ENCODE peak calls at places on chromosomes 16 and 17, in five cellular contexts. A is ascending aorta, Q is A549, P is neural progenitor cell, W is RWPE2. E is an unnamed sample.

GRCh38 chr16:49661465-49662187 is 194.3 kb downstream of the ZNF423 start:
- DNase-seq in A (no peak), Q (no peak), P (no peak), W (no peak), E (no peak)

GRCh38 chr16:12706628-12707027 is 97.1 kb downstream of the CPPED1 start:
- DNase-seq in A (no peak), Q (no peak), P (no peak), W (no peak), E (no peak)

GRCh38 chr16:8572919-8573724 is 17.2 kb downstream of the TMEM114 start:
- DNase-seq in A (no peak), Q (peak; percentile 38), P (peak; percentile 68), W (no peak), E (no peak)

GRCh38 chr17:69967910-69968411 is 107.1 kb upstream of the KCNJ16 start:
- DNase-seq in A (no peak), Q (no peak), P (no peak), W (no peak), E (no peak)

GRCh38 chr17:71793550-71793949 is 327.3 kb upstream of the SOX9 start:
- DNase-seq in A (no peak), Q (no peak), P (no peak), W (no peak), E (no peak)

GRCh38 chr17:80942360-80943345 is 49.0 kb upstream of the CHMP6 start:
- DNase-seq in A (peak; percentile 68), Q (no peak), P (no peak), W (peak; percentile 54), E (peak; percentile 77)

GRCh38 chr17:59357219-59357699 is 25.8 kb downstream of the YPEL2 start:
- DNase-seq in A (no peak), Q (no peak), P (no peak), W (no peak), E (no peak)

GRCh38 chr17:42814633-42815399 is 9.3 kb downstream of the BECN1 start:
- DNase-seq in A (no peak), Q (no peak), P (no peak), W (no peak), E (no peak)

GRCh38 chr16:49581630-49582298 is 208.2 kb downstream of the C16orf78 start:
- DNase-seq in A (no peak), Q (no peak), P (no peak), W (no peak), E (no peak)

GRCh38 chr17:51260960-51261958 is 913 bp downstream of the UTP18 start:
- DNase-seq in A (no peak), Q (peak; percentile 58), P (peak; percentile 3), W (peak; percentile 68), E (no peak)

GRCh38 chr16:58636474-58636873 is 6.8 kb upstream of the CNOT1 start:
- DNase-seq in A (no peak), Q (no peak), P (no peak), W (no peak), E (no peak)

GRCh38 chr17:83116311-83116771 is 36.9 kb downstream of the METRNL start:
- DNase-seq in A (no peak), Q (no peak), P (no peak), W (no peak), E (no peak)

GRCh38 chr16:75004460-75004859 is 5.6 kb downstream of the ZNRF1 start:
- DNase-seq in A (no peak), Q (no peak), P (no peak), W (no peak), E (no peak)

GRCh38 chr16:75003931-75004330 is 5.1 kb downstream of the ZNRF1 start:
- DNase-seq in A (no peak), Q (no peak), P (no peak), W (no peak), E (no peak)

GRCh38 chr16:75010427-75010826 is 11.6 kb downstream of the ZNRF1 start:
- DNase-seq in A (no peak), Q (no peak), P (no peak), W (no peak), E (no peak)

GRCh38 chr16:75005697-75006096 is 6.9 kb downstream of the ZNRF1 start:
- DNase-seq in A (no peak), Q (no peak), P (no peak), W (no peak), E (no peak)

GRCh38 chr16:75007443-75007842 is 8.6 kb downstream of the ZNRF1 start:
- DNase-seq in A (no peak), Q (no peak), P (no peak), W (no peak), E (no peak)
- H3K4me1 ChIP-seq in A (peaks cover 4% of the 10 kb centered on the region), Q (peaks cover 14% of the 10 kb centered on the region), P (no peaks in the 10 kb centered on the region), W (peaks cover 23% of the 10 kb centered on the region), E (peaks cover 13% of the 10 kb centered on the region)

DNA sequence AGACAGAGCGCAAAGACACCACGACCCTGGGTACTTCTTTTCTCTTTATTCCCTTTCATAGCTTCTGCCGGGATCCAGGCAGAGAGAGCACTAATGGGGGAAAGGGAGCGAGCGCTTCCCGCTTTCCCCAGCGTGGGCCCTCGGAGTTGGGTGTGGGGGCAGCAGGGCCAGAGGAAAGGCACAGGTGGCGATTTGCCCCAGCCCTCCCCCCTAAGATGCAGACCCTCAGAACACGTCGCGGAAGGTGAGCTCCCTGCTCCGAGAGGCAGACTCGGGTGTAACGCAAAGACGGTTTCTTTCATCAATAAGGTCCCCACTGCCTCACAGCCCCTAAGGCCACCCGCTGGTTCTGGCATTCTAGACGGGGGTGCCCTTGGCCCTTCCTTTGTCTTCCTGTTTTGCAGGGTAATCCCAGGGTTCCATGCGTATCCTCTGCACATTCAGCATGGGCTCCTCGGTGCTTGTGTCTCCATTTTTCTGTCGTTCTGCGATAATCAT is 570 bp upstream of the NME3 start:
- DNase-seq in A (no peak), Q (no peak), P (peak; percentile 35), W (no peak), E (no peak)
- H3K4me3 ChIP-seq in A (peak overlapping the region; percentile 99), Q (peak overlapping the region; percentile 85), P (peak overlapping the region; percentile 83), W (peak overlapping the region; percentile 83), E (peak overlapping the region; percentile 95)

GRCh38 chr16:69833791-69834282 is 71.7 kb downstream of the WWP2 start:
- DNase-seq in A (no peak), Q (no peak), P (peak; percentile 15), W (no peak), E (no peak)
- H3K4me1 ChIP-seq in A (no peaks in the 10 kb centered on the region), Q (peaks cover 39% of the 10 kb centered on the region), P (peaks cover 18% of the 10 kb centered on the region), W (peaks cover 6% of the 10 kb centered on the region), E (peaks cover 14% of the 10 kb centered on the region)

GRCh38 chr17:16972346-16972745 is 428 bp upstream of the TNFRSF13B start:
- DNase-seq in A (no peak), Q (no peak), P (no peak), W (no peak), E (no peak)

GRCh38 chr17:16973760-16974540 is 2.0 kb upstream of the TNFRSF13B start:
- DNase-seq in A (no peak), Q (no peak), P (no peak), W (no peak), E (no peak)

GRCh38 chr17:16968786-16969185 is 3.1 kb downstream of the TNFRSF13B start:
- DNase-seq in A (no peak), Q (no peak), P (no peak), W (no peak), E (no peak)

GRCh38 chr17:16971458-16972338 is at the start of gene TNFRSF13B:
- DNase-seq in A (no peak), Q (no peak), P (no peak), W (no peak), E (no peak)

DNA sequence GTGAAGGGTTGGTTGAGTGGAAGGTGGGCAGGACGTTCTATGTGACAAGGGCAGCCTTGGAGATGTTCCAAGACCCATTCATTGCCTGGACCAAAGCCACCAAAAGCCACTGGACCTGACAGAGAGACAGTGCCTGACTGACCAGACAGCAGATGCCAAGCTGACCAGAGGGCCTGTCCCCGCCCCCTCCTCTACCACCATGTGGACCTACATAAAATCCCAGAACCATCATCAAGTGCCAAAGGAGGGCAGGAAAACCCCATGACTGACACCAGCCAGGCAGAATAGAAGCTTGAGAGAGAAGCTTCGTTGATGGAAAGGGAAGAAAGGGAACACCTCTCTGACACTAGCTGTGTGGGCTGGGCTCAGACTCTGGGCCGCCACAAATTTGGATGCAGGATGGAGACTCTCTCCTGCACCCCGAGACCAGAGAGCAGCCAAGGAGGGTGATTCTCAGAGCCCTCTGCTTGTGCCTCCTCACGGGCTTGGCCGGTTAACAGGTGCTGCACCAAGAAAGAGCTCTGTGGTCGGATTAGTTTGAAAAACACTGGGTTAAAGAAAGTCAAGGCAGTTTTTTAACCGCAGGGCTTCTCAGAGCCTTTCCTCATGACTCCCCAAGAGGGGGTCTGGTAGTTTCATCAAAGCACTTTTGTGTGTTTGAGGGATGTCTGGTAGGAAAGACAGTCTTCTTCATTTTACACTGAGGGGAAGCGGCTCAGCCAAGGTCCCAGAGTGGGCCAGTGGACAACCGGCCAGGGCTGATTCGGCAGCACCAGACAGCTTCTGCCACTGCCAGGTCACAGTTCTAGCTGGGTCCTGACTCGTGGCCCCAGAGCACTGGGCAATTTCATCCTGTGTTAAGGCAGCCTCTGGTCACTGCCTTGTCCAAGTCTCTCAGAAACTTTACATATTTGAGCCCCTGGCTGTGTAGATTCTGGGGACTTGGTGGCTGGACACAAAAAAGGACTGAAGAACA is 1.7 kb downstream of the TNFRSF13B start:
- DNase-seq in A (no peak), Q (no peak), P (no peak), W (no peak), E (no peak)
- H3K4me3 ChIP-seq in A (no peak overlapping the region), Q (no peak overlapping the region), P (no peak overlapping the region), W (no peak overlapping the region), E (no peak overlapping the region)